ENCODE peak calls at places on chromosomes 11 and 22, in eight cellular contexts. J is left ventricle myocardium inferior, X is AG09309, K is Calu3, V is neural progenitor cell, L is astrocyte of the cerebellum, D is A549, U is BJ. Z is an unnamed sample.

GRCh38 chr22:35266277-35266676 is 9.0 kb downstream of the HMGXB4 start:
- DNase-seq in J (no peak), X (no peak), K (no peak), V (no peak), L (no peak), D (no peak), U (no peak), Z (no peak)

GRCh38 chr11:83007477-83007876 is 64.2 kb downstream of the RAB30 start:
- DNase-seq in J (no peak), X (no peak), K (no peak), V (no peak), L (no peak), D (no peak), U (no peak), Z (no peak)

GRCh38 chr11:98531576-98531975 is 489.2 kb upstream of the CNTN5 start:
- DNase-seq in J (no peak), X (no peak), K (no peak), V (peak), L (no peak), D (no peak), U (no peak), Z (no peak)

GRCh38 chr11:126655807-126656128 is 300.3 kb downstream of the ST3GAL4 start:
- DNase-seq in J (no peak), X (no peak), K (no peak), V (no peak), L (no peak), D (no peak), U (no peak), Z (no peak)

GRCh38 chr11:120233207-120233803 is 6.6 kb upstream of the POU2F3 start:
- DNase-seq in J (no peak), X (no peak), K (no peak), V (no peak), L (no peak), D (no peak), U (no peak), Z (no peak)

GRCh38 chr11:95563859-95564258 is 225.7 kb downstream of the FAM76B start:
- DNase-seq in J (no peak), X (no peak), K (no peak), V (no peak), L (no peak), D (no peak), U (no peak), Z (no peak)

GRCh38 chr11:123000721-123001120 is 19.1 kb upstream of the BSX start:
- DNase-seq in J (no peak), X (no peak), K (no peak), V (no peak), L (no peak), D (no peak), U (no peak), Z (no peak)

GRCh38 chr11:72012091-72012630 is 13.5 kb downstream of the IL18BP start:
- DNase-seq in J (no peak), X (no peak), K (no peak), V (no peak), L (no peak), D (no peak), U (no peak), Z (no peak)

GRCh38 chr11:67585911-67586310 is 2.3 kb downstream of the GSTP1 start:
- DNase-seq in J (no peak), X (no peak), K (no peak), V (no peak), L (no peak), D (no peak), U (no peak), Z (no peak)

GRCh38 chr11:12531020-12531419 is 143.2 kb upstream of the TEAD1 start:
- DNase-seq in J (no peak), X (no peak), K (no peak), V (no peak), L (no peak), D (no peak), U (no peak), Z (no peak)

GRCh38 chr11:124329787-124330478 is 9.9 kb upstream of the OR8D2 start:
- DNase-seq in J (no peak), X (no peak), K (no peak), V (no peak), L (peak), D (no peak), U (no peak), Z (no peak)

GRCh38 chr11:62921201-62921572 is at the start of gene CHRM1:
- DNase-seq in J (no peak), X (no peak), K (peak), V (no peak), L (no peak), D (no peak), U (no peak), Z (peak)

GRCh38 chr11:8392166-8392565 is 128.5 kb upstream of the LMO1 start:
- DNase-seq in J (no peak), X (no peak), K (no peak), V (no peak), L (no peak), D (no peak), U (no peak), Z (no peak)

GRCh38 chr11:46894961-46895360 is 23.4 kb downstream of the LRP4 start:
- DNase-seq in J (no peak), X (no peak), K (no peak), V (no peak), L (no peak), D (no peak), U (no peak), Z (no peak)

GRCh38 chr11:46895821-46896220 is 22.5 kb downstream of the LRP4 start:
- DNase-seq in J (peak), X (no peak), K (no peak), V (no peak), L (no peak), D (no peak), U (no peak), Z (peak)

GRCh38 chr11:46894506-46894905 is 23.8 kb downstream of the LRP4 start:
- DNase-seq in J (no peak), X (no peak), K (no peak), V (no peak), L (no peak), D (no peak), U (no peak), Z (no peak)

GRCh38 chr11:46898396-46899095 is 19.8 kb downstream of the LRP4 start:
- DNase-seq in J (no peak), X (no peak), K (peak), V (no peak), L (no peak), D (no peak), U (no peak), Z (peak)

GRCh38 chr11:46896719-46897406 is 21.5 kb downstream of the LRP4 start:
- DNase-seq in J (no peak), X (no peak), K (peak), V (peak), L (no peak), D (peak), U (no peak), Z (no peak)
- TF ChIP-seq CTCF in J (peak), X (no peak), K (peak), V (peak), L (no peak), D (peak), U (peak), Z (peak)

GRCh38 chr11:94501522-94501921 is 7.7 kb downstream of the ANKRD49 start:
- DNase-seq in J (no peak), X (no peak), K (no peak), V (no peak), L (no peak), D (no peak), U (no peak), Z (no peak)
- TF ChIP-seq CTCF in J (no peak), X (no peak), K (no peak), V (peak), L (no peak), D (no peak), U (no peak), Z (peak)

GRCh38 chr22:30429887-30430286 is 4.3 kb downstream of the MTFP1 start:
- DNase-seq in J (no peak), X (no peak), K (no peak), V (no peak), L (no peak), D (no peak), U (no peak), Z (peak)

GRCh38 chr22:30433227-30433626 is 7.7 kb downstream of the MTFP1 start:
- DNase-seq in J (no peak), X (no peak), K (no peak), V (no peak), L (no peak), D (no peak), U (no peak), Z (no peak)

GRCh38 chr22:30432520-30432919 is 7.0 kb downstream of the MTFP1 start:
- DNase-seq in J (no peak), X (no peak), K (no peak), V (no peak), L (no peak), D (no peak), U (no peak), Z (no peak)

GRCh38 chr22:30432096-30432495 is 6.5 kb downstream of the MTFP1 start:
- DNase-seq in J (no peak), X (no peak), K (no peak), V (no peak), L (no peak), D (no peak), U (no peak), Z (peak)

GRCh38 chr22:30430933-30431332 is 5.4 kb downstream of the MTFP1 start:
- DNase-seq in J (no peak), X (no peak), K (no peak), V (no peak), L (no peak), D (no peak), U (no peak), Z (peak)
- TF ChIP-seq CTCF in J (no peak), X (no peak), K (no peak), V (peak), L (no peak), D (no peak), U (no peak), Z (peak)

GRCh38 chr22:24400037-24400725 is 27.2 kb upstream of the ADORA2A start:
- DNase-seq in J (no peak), X (no peak), K (no peak), V (no peak), L (no peak), D (no peak), U (no peak), Z (no peak)

GRCh38 chr22:24401824-24402434 is 25.5 kb upstream of the ADORA2A start:
- DNase-seq in J (no peak), X (no peak), K (no peak), V (no peak), L (no peak), D (no peak), U (no peak), Z (no peak)

GRCh38 chr22:24402460-24403192 is 24.8 kb upstream of the ADORA2A start:
- DNase-seq in J (peak), X (peak), K (peak), V (no peak), L (peak), D (peak), U (peak), Z (no peak)

GRCh38 chr22:24400726-24401596 is 26.4 kb upstream of the ADORA2A start:
- DNase-seq in J (no peak), X (no peak), K (no peak), V (no peak), L (no peak), D (no peak), U (no peak), Z (no peak)

GRCh38 chr22:24398409-24398808 is 29.0 kb upstream of the ADORA2A start:
- DNase-seq in J (no peak), X (no peak), K (no peak), V (no peak), L (no peak), D (no peak), U (no peak), Z (no peak)
- TF ChIP-seq CTCF in J (no peak), X (no peak), K (no peak), V (no peak), L (no peak), D (no peak), U (no peak), Z (no peak)

GRCh38 chr11:129234978-129235377 is 42.9 kb upstream of the ARHGAP32 start:
- DNase-seq in J (no peak), X (no peak), K (no peak), V (no peak), L (no peak), D (no peak), U (no peak), Z (no peak)

GRCh38 chr11:129226207-129226798 is 34.2 kb upstream of the ARHGAP32 start:
- DNase-seq in J (no peak), X (no peak), K (no peak), V (no peak), L (no peak), D (no peak), U (no peak), Z (no peak)

GRCh38 chr11:129225190-129225589 is 33.1 kb upstream of the ARHGAP32 start:
- DNase-seq in J (no peak), X (peak), K (no peak), V (no peak), L (no peak), D (no peak), U (no peak), Z (no peak)

GRCh38 chr11:129224538-129224937 is 32.4 kb upstream of the ARHGAP32 start:
- DNase-seq in J (no peak), X (no peak), K (no peak), V (no peak), L (no peak), D (no peak), U (no peak), Z (no peak)

DNA sequence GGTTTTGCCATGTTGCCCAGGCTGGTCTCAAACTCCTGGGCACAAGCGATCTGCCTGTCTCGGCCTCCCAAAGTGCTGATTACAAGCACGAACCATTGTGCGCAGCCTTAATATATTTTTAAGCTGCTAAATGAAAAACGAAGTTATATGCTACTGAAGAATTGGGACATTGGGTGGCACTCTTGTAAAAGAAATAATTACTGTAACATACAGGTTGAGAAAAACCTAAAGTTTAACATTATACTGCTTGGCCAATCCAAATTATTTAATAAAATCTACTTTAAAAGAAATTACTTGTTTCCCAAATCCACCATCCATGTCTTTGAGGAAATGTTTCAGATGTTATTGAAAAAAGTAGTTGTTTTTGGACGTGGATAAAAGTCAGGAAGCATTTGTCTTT is 37.9 kb upstream of the ARHGAP32 start:
- DNase-seq in J (no peak), X (no peak), K (no peak), V (no peak), L (no peak), D (no peak), U (no peak), Z (no peak)
- TF ChIP-seq CTCF in J (peak), X (no peak), K (no peak), V (no peak), L (no peak), D (peak), U (no peak), Z (peak)

DNA sequence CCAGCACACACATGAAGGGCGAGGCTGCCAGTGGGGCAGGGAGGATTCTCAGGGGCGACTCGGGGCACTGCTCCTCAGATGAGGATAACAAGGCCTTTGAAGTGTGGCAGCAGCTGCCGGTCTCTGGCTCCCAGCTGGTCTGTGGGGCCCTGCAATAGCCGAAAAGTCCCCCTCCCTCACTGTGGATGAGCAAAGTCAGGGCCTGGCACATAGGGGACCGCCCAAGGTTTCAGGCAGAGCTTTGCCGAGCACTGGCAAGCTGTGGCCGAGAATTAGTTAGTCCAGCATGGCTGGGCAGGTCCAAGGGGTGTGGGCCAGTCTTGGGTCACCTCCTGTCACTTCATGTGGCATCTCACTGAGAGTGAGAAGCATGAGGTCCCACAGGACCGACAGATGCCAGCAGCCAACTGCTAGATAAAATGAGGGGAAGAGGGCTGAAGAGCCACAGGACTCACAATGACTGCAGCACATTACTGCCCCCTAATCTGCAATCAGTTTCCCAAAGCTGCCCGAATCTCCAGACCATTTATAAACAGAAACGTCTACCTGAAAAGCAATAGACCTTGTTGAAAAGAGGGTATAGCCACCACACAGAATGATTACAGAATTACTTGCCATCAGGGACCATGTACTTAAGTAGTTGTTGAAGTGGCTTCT is 12.5 kb upstream of the TEF start:
- DNase-seq in J (no peak), X (no peak), K (no peak), V (no peak), L (no peak), D (no peak), U (no peak), Z (no peak)
- TF ChIP-seq CTCF in J (no peak), X (no peak), K (no peak), V (no peak), L (no peak), D (no peak), U (no peak), Z (no peak)

GRCh38 chr22:50048066-50048765 is 9.9 kb downstream of the TTLL8 start:
- DNase-seq in J (no peak), X (no peak), K (no peak), V (no peak), L (no peak), D (no peak), U (no peak), Z (no peak)
- TF ChIP-seq CTCF in J (no peak), X (no peak), K (no peak), V (no peak), L (no peak), D (no peak), U (no peak), Z (no peak)

GRCh38 chr11:132312616-132313210 is 942.3 kb downstream of the NTM start:
- DNase-seq in J (no peak), X (peak), K (no peak), V (peak), L (peak), D (no peak), U (no peak), Z (peak)
- TF ChIP-seq CTCF in J (peak), X (peak), K (no peak), V (peak), L (peak), D (no peak), U (peak), Z (peak)